ENCODE peak calls at places on chromosomes 2 and 18, in seven cellular contexts. H is H9, C is epithelial cell of esophagus, Q is nephron progenitor cell, F is left lung, G is Calu3, A is endodermal cell. O is an unnamed sample.

GRCh38 chr18:47397671-47398319 is 146.3 kb upstream of the SKOR2 start:
- DNase-seq in Q (peak; percentile 36), G (no peak), A (peak; percentile 84), C (no peak), H (peak; percentile 65), F (no peak), O (no peak)

GRCh38 chr2:206721216-206721920 is 3.2 kb upstream of the DYTN start:
- DNase-seq in H (no peak), G (no peak), A (no peak), F (no peak), Q (no peak), C (no peak), O (no peak)

GRCh38 chr2:219701847-219702634 is 74.6 kb downstream of the SLC4A3 start:
- DNase-seq in H (peak; percentile 49), F (no peak), A (peak; percentile 70), Q (peak; percentile 12), G (no peak), C (peak; percentile 59), O (no peak)

GRCh38 chr2:42969231-42970150 is 177.1 kb upstream of the HAAO start:
- DNase-seq in G (no peak), A (no peak), H (no peak), F (peak; percentile 24), C (peak; percentile 88), Q (no peak), O (no peak)

GRCh38 chr2:121372756-121373353 is 87.9 kb upstream of the TFCP2L1 start:
- DNase-seq in F (no peak), H (no peak), G (no peak), C (no peak), A (no peak), Q (no peak), O (no peak)

GRCh38 chr18:49537232-49537876 is 24.5 kb upstream of the LIPG start:
- DNase-seq in C (no peak), G (no peak), F (no peak), Q (no peak), A (peak; percentile 10), H (no peak), O (no peak)

GRCh38 chr2:152427902-152428301 is 92.9 kb downstream of the FMNL2 start:
- DNase-seq in G (no peak), C (peak; percentile 52), Q (no peak), F (no peak), A (no peak), H (no peak), O (no peak)

GRCh38 chr2:190953257-190953656 is 60.7 kb downstream of the STAT1 start:
- DNase-seq in H (no peak), G (no peak), A (no peak), C (no peak), Q (no peak), F (no peak), O (no peak)

GRCh38 chr2:22904126-22904684 is 480.8 kb upstream of the KLHL29 start:
- DNase-seq in Q (peak; percentile 72), A (peak; percentile 89), H (peak; percentile 67), F (no peak), C (peak; percentile 1), G (peak; percentile 23), O (no peak)

GRCh38 chr2:240275386-240275785 is 134.9 kb upstream of the OTOS start:
- DNase-seq in A (no peak), G (no peak), C (peak; percentile 53), Q (no peak), H (no peak), F (no peak), O (no peak)

DNA sequence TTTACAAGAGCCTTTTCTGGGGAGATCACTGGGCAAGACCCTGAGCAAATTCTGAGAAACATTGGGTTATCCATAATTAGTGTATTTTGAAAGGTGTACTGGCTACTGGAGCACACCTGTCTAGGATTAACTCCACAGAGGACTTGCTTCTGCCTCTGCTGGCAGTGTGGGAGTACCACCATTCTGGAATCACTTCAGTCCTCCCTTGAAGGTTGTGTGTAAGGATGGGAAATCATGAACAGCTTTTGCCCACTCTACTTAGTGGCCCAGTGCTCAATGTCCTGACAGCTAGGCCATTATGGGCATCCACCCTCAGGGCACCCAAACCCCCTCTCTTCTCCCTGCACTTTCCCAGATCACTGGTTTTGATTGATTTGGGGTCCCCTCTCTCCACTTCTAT is 8.1 kb upstream of the SANBR start:
- DNase-seq in Q (no peak), G (no peak), C (no peak), H (no peak), F (no peak), A (no peak), O (no peak)
- TF ChIP-seq CTCF in Q (no peak), G (no peak), C (no peak), H (peak; percentile 17), F (no peak), A (peak; percentile 37), O (no peak)

DNA sequence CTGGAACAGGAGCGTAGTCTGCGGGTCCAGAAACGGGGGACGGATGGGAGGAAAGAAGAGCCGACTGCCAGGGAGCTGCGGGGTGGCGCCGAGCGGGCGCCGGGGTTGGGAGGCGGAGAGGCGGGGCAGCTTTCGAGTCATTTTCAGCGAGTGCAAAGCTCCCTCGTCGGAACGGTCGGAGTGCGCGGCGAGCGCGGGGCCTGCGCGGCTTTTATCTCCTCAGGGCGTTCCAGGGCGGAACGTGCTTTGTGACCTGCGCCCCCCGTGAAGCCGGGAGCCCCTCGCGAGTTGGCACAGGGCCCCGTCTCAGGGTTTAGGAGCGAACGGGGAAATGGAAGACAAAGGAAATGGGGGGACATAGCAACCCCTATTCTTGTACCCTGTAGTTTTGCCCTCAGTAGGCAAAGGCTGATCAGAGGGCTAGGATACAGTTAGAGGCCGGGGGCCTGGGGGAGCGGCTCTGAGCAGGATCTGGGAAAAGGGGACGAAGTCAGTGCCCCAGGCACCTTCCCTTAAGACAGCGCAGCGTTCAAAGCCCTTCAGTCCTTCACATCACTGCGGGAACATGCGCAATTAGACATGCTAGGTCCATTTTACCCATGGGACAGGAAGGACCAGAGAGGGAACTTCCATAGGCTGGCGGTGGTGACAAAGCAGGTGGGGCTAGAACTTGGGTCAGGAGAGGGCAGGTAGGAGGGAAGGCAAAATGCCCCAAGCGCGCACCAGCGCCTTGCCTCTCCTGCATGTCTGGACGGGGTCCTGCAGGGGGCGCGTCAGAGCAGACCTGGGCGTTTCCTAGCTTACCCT is 60.1 kb upstream of the IL1RL1 start:
- DNase-seq in C (peak; percentile 62), Q (peak; percentile 69), F (peak; percentile 81), G (peak; percentile 81), A (peak; percentile 88), H (peak; percentile 76), O (no peak)
- TF ChIP-seq CTCF in C (peak; percentile 70), Q (peak; percentile 67), F (peak; percentile 87), G (peak; percentile 81), A (peak; percentile 95), H (peak; percentile 92), O (peak; percentile 74)

DNA sequence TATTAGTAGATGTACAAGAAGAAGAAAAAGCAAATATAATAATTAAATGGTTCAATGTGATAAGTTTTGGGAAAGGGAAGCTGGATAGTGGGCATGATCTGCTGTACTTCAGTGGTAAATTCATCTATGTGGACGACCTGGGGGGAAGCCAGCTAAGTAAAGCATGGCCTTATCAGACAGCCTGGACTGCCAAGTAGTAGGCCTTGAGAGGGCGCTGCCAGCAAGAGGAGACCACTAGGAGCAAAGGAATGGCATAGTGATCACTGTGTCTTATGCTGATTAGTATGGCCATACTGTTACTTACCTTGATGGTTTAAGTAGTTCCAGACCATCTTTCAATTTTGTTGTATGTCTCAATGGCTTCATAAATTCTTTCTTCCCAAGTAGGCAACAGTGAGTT is 287.6 kb downstream of the SETBP1 start:
- DNase-seq in C (no peak), H (peak; percentile 51), F (no peak), G (no peak), Q (no peak), A (peak; percentile 71), O (no peak)
- TF ChIP-seq CTCF in C (no peak), H (peak; percentile 60), F (no peak), G (no peak), Q (no peak), A (peak; percentile 66), O (no peak)

GRCh38 chr18:11154369-11154982 is 5.1 kb upstream of the PIEZO2 start:
- DNase-seq in F (no peak), G (peak; percentile 20), Q (no peak), H (no peak), A (no peak), C (peak; percentile 24), O (no peak)
- TF ChIP-seq CTCF in F (no peak), G (no peak), Q (peak; percentile 60), H (peak; percentile 74), A (peak; percentile 81), C (peak; percentile 28), O (peak; percentile 79)

GRCh38 chr18:76005632-76006031 is 489.4 kb downstream of the ZNF516 start:
- DNase-seq in Q (no peak), C (no peak), G (no peak), A (no peak), F (no peak), H (no peak), O (no peak)
- TF ChIP-seq CTCF in Q (no peak), C (no peak), G (no peak), A (no peak), F (no peak), H (no peak), O (no peak)

GRCh38 chr2:157093666-157094065 is 163.8 kb upstream of the GALNT5 start:
- DNase-seq in F (no peak), A (no peak), H (no peak), C (no peak), Q (no peak), G (no peak), O (no peak)
- TF ChIP-seq CTCF in F (no peak), A (peak; percentile 15), H (no peak), C (no peak), Q (no peak), G (no peak), O (no peak)

GRCh38 chr2:11745613-11746375 is 638 bp upstream of the LPIN1 start:
- DNase-seq in Q (no peak), A (no peak), F (no peak), C (no peak), H (no peak), G (no peak), O (peak; percentile 67)

GRCh38 chr2:11744631-11745394 is 1.6 kb upstream of the LPIN1 start:
- DNase-seq in G (peak; percentile 39), C (no peak), Q (no peak), H (peak; percentile 86), A (peak; percentile 85), F (no peak), O (peak; percentile 73)

GRCh38 chr2:11746807-11747459 is 501 bp downstream of the LPIN1 start:
- DNase-seq in H (peak; percentile 67), F (no peak), Q (no peak), G (no peak), C (peak; percentile 45), A (peak; percentile 81), O (no peak)

GRCh38 chr2:11748018-11748860 is 1.8 kb downstream of the LPIN1 start:
- DNase-seq in F (no peak), Q (no peak), C (no peak), A (no peak), H (no peak), G (no peak), O (no peak)

DNA sequence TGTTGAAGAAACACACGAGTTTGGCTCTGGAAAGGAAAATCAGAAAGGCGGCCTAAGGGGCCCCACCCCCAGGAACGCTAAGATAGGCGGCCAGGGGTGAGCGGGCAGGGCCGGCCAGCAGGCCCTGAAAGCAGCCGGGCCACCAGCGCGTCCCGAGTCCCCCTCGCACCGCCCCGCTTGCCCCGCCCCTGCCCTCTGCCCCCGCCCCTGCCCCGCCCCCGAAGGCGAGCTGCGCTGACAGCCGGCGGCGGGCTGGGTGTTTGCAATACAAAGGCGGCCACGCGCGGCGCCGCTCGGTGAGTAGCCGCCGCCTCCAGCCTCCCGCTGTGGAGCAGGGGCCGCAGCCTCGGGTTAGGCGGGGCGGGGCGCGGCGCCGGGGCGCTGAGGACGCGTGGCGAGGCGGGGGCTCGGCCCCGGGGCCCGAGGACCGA is at the start of gene LPIN1:
- DNase-seq in A (peak; percentile 97), C (peak; percentile 92), G (peak; percentile 90), F (peak; percentile 90), Q (peak; percentile 93), H (peak; percentile 93), O (peak; percentile 94)
- TF ChIP-seq CTCF in A (no peak), C (no peak), G (no peak), F (peak; percentile 9), Q (no peak), H (no peak), O (no peak)

O was measured in osteocyte.